ENCODE peak calls at places on chromosomes 1 and 21, in four cellular contexts. A is PC-3, J is brain microvascular endothelial cell, C is prostate gland. B is an unnamed sample.

GRCh38 chr21:35051287-35051818 is 2.3 kb upstream of the RUNX1 start:
- DNase-seq in A (peak), C (peak), J (peak), B (no peak)

GRCh38 chr21:25366116-25366515 is 241.2 kb downstream of the MRPL39 start:
- DNase-seq in A (no peak), C (no peak), J (no peak), B (no peak)

GRCh38 chr1:74323937-74324473 is 88.8 kb downstream of the TNNI3K start:
- DNase-seq in C (no peak), J (no peak), A (no peak), B (no peak)

GRCh38 chr21:33968082-33968997 is 52.7 kb upstream of the ATP5PO start:
- DNase-seq in C (no peak), A (peak), J (peak), B (no peak)

GRCh38 chr1:165073402-165074007 is 283.0 kb downstream of the LMX1A start:
- DNase-seq in C (peak), J (peak), A (peak), B (no peak)

GRCh38 chr1:172041689-172042088 is 200.4 kb downstream of the DNM3 start:
- DNase-seq in A (peak), J (no peak), C (no peak), B (peak)

GRCh38 chr1:201084171-201084766 is 28.0 kb downstream of the CACNA1S start:
- DNase-seq in A (no peak), C (no peak), J (no peak), B (no peak)

GRCh38 chr1:5497471-5497870 is 494.8 kb downstream of the NPHP4 start:
- DNase-seq in J (no peak), A (no peak), C (no peak), B (no peak)

GRCh38 chr1:3542635-3543034 is 68.7 kb downstream of the MEGF6 start:
- DNase-seq in A (no peak), C (no peak), J (no peak), B (no peak)

GRCh38 chr1:84698718-84699117 is 8.5 kb upstream of the SSX2IP start:
- DNase-seq in A (peak), J (peak), C (no peak), B (no peak)

GRCh38 chr1:153609585-153609907 is 3.4 kb downstream of the S100A16 start:
- DNase-seq in C (no peak), J (no peak), A (no peak), B (no peak)

GRCh38 chr1:153608089-153608672 is 4.8 kb downstream of the S100A16 start:
- DNase-seq in J (peak), A (peak), C (no peak), B (no peak)

GRCh38 chr1:153610334-153611023 is 2.5 kb downstream of the S100A16 start:
- DNase-seq in A (peak), C (no peak), J (no peak), B (no peak)

GRCh38 chr1:153607381-153607780 is 5.6 kb downstream of the S100A16 start:
- DNase-seq in J (no peak), A (no peak), C (no peak), B (no peak)

DNA sequence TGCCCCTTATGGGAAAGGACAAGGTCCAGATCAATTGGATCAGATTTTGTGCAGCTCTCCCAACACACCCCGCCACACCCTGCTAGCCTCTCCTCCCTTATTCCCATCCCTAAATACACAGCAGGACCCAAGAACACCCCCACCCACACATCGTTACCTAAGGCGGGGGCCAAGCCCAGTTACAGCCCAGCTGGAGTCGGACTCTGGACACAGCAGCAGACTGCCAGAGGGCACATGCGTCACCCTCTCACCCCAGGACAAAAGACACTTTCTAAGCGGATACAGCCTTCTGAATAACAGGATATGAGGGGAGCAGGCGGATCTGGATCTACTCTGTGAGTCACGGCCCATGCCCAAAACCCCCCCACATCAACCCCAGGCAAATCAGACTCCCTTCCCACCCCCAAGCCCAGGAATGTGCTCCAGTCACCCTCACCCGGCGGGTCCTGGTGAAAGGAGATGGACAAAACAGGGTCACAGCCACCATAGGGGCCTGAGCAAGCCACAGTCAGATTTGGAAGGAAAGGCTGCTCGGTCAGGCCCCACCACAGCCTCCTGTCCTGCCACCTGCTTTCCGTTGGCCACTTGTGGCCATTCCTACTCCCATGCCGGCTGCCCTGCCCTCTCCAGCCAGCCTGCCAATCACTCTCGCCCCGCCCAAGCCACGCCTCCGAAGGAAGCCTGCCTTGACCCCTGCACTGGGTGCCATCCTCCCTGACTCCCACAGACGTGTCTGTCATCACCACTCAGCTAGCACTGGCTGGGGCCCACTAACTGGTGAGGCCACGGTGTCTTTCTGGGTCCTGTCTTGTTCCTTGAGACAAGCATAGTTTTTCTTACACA is 4.0 kb downstream of the S100A16 start:
- DNase-seq in C (no peak), A (peak), J (peak), B (no peak)
- H3K4me3 ChIP-seq in C (no peak), A (peak), J (peak), B (peak)

GRCh38 chr1:110059133-110059863 is 11.2 kb downstream of the ALX3 start:
- DNase-seq in A (no peak), J (no peak), C (no peak), B (no peak)

GRCh38 chr1:110060662-110061060 is 9.8 kb downstream of the ALX3 start:
- DNase-seq in J (no peak), A (no peak), C (no peak), B (no peak)

GRCh38 chr1:110061341-110061740 is 9.1 kb downstream of the ALX3 start:
- DNase-seq in A (no peak), C (no peak), J (no peak), B (no peak)

GRCh38 chr1:110058591-110058990 is 11.9 kb downstream of the ALX3 start:
- DNase-seq in J (no peak), C (no peak), A (no peak), B (no peak)

DNA sequence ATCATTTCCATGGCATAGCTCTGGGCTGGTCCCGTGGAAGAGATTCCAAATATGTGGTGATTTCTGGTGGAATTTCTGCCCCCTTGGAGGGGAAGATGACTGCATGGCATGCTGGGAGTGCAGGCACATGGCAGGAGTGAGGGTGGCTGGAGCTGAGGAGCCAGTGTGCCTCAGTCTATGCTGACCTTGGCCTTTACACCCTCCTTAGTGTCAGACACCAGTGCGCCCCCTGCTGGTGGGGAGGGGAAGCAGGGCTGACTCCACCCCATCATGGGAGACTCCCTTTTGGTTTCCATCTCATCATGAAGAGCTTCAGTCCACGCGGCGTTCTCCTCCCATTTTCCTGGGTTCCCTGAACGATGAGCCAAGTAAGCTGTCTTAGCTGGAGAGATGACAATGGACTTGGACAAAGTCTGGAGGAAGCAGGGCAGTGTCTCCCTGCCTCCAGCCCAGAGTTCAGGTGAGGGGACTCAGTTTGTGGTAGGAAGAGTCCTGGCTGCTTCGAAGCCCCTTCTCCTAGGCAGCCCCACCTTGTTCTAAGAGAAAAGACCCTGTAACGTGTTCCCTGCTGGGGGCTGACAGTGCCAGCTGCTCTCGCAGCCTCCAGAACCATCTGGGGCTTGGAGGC is 10.3 kb downstream of the ALX3 start:
- DNase-seq in C (no peak), A (peak), J (no peak), B (no peak)
- TF ChIP-seq CTCF in C (peak), A (peak), J (peak), B (peak)

DNA sequence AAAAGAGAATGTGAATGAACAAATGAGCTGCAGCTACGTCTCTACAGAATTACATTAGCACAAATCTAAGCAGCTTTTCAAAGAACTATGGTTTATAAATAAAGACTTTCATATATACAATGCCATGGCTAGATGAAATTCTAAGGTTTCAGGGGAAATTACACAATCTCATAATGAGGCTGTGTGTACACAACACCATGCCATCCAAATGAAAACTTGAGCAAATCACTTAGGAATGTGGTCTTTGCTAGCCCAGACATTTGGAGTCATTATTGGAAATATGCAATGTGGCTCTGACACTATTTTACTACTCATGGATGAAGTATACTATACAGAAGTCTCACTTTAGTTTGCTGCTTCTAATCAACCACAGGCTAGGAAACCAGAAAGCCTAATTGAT is 37.5 kb downstream of the SPAG17 start:
- DNase-seq in A (peak), J (peak), C (no peak), B (peak)
- H3K4me3 ChIP-seq in A (no peak), J (no peak), C (no peak), B (no peak)

GRCh38 chr1:108816049-108816882 is 40.6 kb downstream of the AKNAD1 start:
- DNase-seq in J (peak), A (peak), C (no peak), B (no peak)
- TF ChIP-seq CTCF in J (no peak), A (no peak), C (no peak), B (no peak)

B was measured in AG04449.